ENCODE peak calls at places on chromosomes 1 and 21, in four cellular contexts. M is tibial nerve, W is body of pancreas, P is uterus. U is an unnamed sample.

GRCh38 chr1:174160109-174160473 is 771 bp downstream of the RABGAP1L start:
- DNase-seq in M (peak; percentile 32), W (peak; percentile 65), P (peak; percentile 49), U (peak; percentile 38)

GRCh38 chr1:5634893-5635292 is 357.3 kb downstream of the NPHP4 start:
- DNase-seq in M (no peak), W (no peak), P (no peak), U (no peak)

GRCh38 chr1:42700006-42700405 is 17.8 kb downstream of the YBX1 start:
- DNase-seq in M (no peak), W (no peak), P (no peak), U (no peak)

GRCh38 chr1:25197235-25197930 is 34.9 kb downstream of the SYF2 start:
- DNase-seq in M (no peak), W (no peak), P (no peak), U (no peak)

GRCh38 chr1:64092851-64093371 is 110.5 kb upstream of the UBE2U start:
- DNase-seq in M (no peak), W (no peak), P (no peak), U (no peak)

GRCh38 chr1:164743991-164744390 is 185.0 kb downstream of the PBX1 start:
- DNase-seq in M (no peak), W (no peak), P (no peak), U (no peak)

GRCh38 chr1:55724551-55725325 is 509.6 kb upstream of the USP24 start:
- DNase-seq in M (no peak), W (no peak), P (no peak), U (no peak)

GRCh38 chr1:172134087-172134731 is 286.3 kb upstream of the C1orf105 start:
- DNase-seq in M (no peak), W (no peak), P (no peak), U (no peak)

GRCh38 chr1:84721152-84721551 is 30.9 kb upstream of the SSX2IP start:
- DNase-seq in M (no peak), W (no peak), P (no peak), U (no peak)

GRCh38 chr1:66925558-66925910 is 744 bp downstream of the MIER1 start:
- DNase-seq in M (no peak), W (no peak), P (no peak), U (no peak)

GRCh38 chr21:26804895-26805609 is 40.2 kb downstream of the ADAMTS1 start:
- DNase-seq in M (no peak), W (no peak), P (no peak), U (no peak)

GRCh38 chr1:110425196-110425595 is 17.7 kb upstream of the LAMTOR5 start:
- DNase-seq in M (no peak), W (no peak), P (no peak), U (no peak)

GRCh38 chr1:110171134-110171733 is 20.9 kb downstream of the SLC6A17 start:
- DNase-seq in M (no peak), W (no peak), P (no peak), U (peak; percentile 77)

GRCh38 chr1:84995484-84996334 is 1.2 kb downstream of the MCOLN2 start:
- DNase-seq in M (no peak), W (no peak), P (no peak), U (no peak)

GRCh38 chr1:151128800-151129199 is 17.6 kb downstream of the SEMA6C start:
- DNase-seq in M (no peak), W (no peak), P (no peak), U (no peak)

GRCh38 chr1:15476927-15477326 is 1.0 kb downstream of the CELA2B start:
- DNase-seq in M (no peak), W (no peak), P (no peak), U (no peak)

GRCh38 chr1:26280333-26281042 is 602 bp downstream of the SH3BGRL3 start:
- DNase-seq in M (no peak), W (no peak), P (no peak), U (peak; percentile 22)

GRCh38 chr1:73104749-73105148 is 822.4 kb upstream of the NEGR1 start:
- DNase-seq in M (no peak), W (no peak), P (no peak), U (no peak)

GRCh38 chr1:14876747-14877146 is 276.8 kb upstream of the TMEM51 start:
- DNase-seq in M (no peak), W (no peak), P (no peak), U (no peak)

GRCh38 chr1:203695116-203695515 is 68.5 kb downstream of the ATP2B4 start:
- DNase-seq in M (no peak), W (peak; percentile 32), P (peak; percentile 42), U (no peak)

GRCh38 chr1:12180315-12180714 is 13.5 kb downstream of the TNFRSF1B start:
- DNase-seq in M (no peak), W (peak; percentile 31), P (peak; percentile 56), U (no peak)

GRCh38 chr1:62836856-62837540 is 53.1 kb downstream of the ATG4C start:
- DNase-seq in M (no peak), W (no peak), P (no peak), U (no peak)

GRCh38 chr1:66711420-66711819 is 40.8 kb upstream of the DYNLT5 start:
- DNase-seq in M (no peak), W (no peak), P (no peak), U (no peak)

GRCh38 chr1:150925080-150925479 is 1.1 kb upstream of the SETDB1 start:
- DNase-seq in M (no peak), W (no peak), P (no peak), U (peak; percentile 20)

GRCh38 chr1:21598417-21598816 is 70.7 kb downstream of the RAP1GAP start:
- DNase-seq in M (no peak), W (no peak), P (no peak), U (no peak)

GRCh38 chr1:53869454-53870117 is 20.0 kb downstream of the YIPF1 start:
- DNase-seq in M (no peak), W (no peak), P (no peak), U (no peak)

GRCh38 chr1:47183308-47184089 is 6.3 kb downstream of the PDZK1IP1 start:
- DNase-seq in M (no peak), W (no peak), P (no peak), U (no peak)

GRCh38 chr1:16204634-16205332 is 7.7 kb downstream of the ARHGEF19 start:
- DNase-seq in M (no peak), W (peak; percentile 59), P (no peak), U (peak; percentile 61)

GRCh38 chr1:110508038-110508437 is 10.9 kb downstream of the KCNA10 start:
- DNase-seq in M (peak; percentile 19), W (no peak), P (no peak), U (peak; percentile 8)

GRCh38 chr21:32463367-32463766 is 50.9 kb downstream of the EVA1C start:
- DNase-seq in M (no peak), W (no peak), P (peak; percentile 47), U (no peak)

GRCh38 chr1:108880850-108881249 is 4.1 kb downstream of the GPSM2 start:
- DNase-seq in M (no peak), W (no peak), P (no peak), U (no peak)

GRCh38 chr1:17588048-17588781 is 48.7 kb downstream of the ARHGEF10L start:
- DNase-seq in M (no peak), W (peak; percentile 94), P (no peak), U (peak; percentile 93)
- TF ChIP-seq POLR2A in M (no peak), W (no peak), P (no peak), U (no peak)

DNA sequence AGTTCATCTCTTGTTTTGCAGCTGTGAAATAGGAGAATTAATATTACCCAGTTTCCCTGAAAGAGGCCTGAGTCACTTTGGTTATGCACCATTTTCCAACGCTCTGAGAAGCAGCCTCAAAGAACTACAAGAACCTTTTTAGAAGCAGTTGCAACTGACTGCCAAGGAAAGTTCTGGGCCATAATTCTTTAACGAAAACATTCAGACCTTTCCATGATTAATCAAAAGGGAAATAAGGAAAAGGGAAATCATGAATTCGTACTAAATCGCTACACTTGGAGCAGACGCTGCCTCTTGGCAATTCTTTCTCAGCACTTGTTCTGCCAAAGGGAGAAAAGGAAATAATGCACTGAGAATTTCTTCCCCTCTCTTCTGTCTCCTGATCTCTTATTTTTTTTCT is 68.1 kb upstream of the GALNT2 start:
- DNase-seq in M (no peak), W (no peak), P (peak; percentile 47), U (no peak)
- TF ChIP-seq CTCF in M (no peak), W (no peak), P (no peak), U (no peak)

GRCh38 chr1:213908521-213908920 is 79.3 kb upstream of the PROX1 start:
- DNase-seq in M (no peak), W (no peak), P (no peak), U (no peak)

DNA sequence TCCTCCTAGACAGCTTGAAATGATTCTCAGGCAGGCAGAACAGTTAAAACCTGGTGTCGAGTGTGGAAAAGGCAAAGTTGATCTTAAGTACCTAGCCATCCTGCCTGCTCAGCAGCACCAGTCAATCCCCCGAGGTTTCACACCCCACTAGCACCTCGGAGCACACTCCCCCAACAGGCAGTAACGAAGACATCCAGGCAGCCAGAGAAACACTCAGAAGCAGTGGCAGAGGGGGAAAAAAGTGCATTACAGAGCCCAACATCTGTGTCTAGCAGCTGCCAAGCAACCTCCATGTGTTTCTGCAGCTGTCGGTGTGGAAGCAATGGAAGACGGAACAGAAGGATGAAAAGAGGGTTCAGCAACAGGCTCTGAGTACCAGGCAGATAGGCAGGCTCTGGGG is 73.4 kb upstream of the PROX1 start:
- DNase-seq in M (no peak), W (no peak), P (no peak), U (no peak)
- H3K36me3 ChIP-seq in M (no peaks in the 10 kb centered on the region), W (no peaks in the 10 kb centered on the region), P (no peaks in the 10 kb centered on the region), U (no peaks in the 10 kb centered on the region)

GRCh38 chr1:18956189-18957135 is at the start of gene IFFO2:
- DNase-seq in M (peak; percentile 96), W (peak; percentile 99), P (peak; percentile 99), U (peak; percentile 98)
- TF ChIP-seq POLR2A in M (peak; percentile 80), W (peak; percentile 92), P (peak; percentile 89), U (peak; percentile 94)

GRCh38 chr1:246295968-246296367 is 211.1 kb downstream of the SMYD3 start:
- DNase-seq in M (no peak), W (no peak), P (no peak), U (no peak)

GRCh38 chr1:246295340-246295739 is 211.7 kb downstream of the SMYD3 start:
- DNase-seq in M (no peak), W (no peak), P (no peak), U (no peak)

GRCh38 chr1:246294263-246294662 is 212.8 kb downstream of the SMYD3 start:
- DNase-seq in M (no peak), W (no peak), P (no peak), U (no peak)

GRCh38 chr1:246300653-246301549 is 206.2 kb downstream of the SMYD3 start:
- DNase-seq in M (no peak), W (no peak), P (no peak), U (no peak)

DNA sequence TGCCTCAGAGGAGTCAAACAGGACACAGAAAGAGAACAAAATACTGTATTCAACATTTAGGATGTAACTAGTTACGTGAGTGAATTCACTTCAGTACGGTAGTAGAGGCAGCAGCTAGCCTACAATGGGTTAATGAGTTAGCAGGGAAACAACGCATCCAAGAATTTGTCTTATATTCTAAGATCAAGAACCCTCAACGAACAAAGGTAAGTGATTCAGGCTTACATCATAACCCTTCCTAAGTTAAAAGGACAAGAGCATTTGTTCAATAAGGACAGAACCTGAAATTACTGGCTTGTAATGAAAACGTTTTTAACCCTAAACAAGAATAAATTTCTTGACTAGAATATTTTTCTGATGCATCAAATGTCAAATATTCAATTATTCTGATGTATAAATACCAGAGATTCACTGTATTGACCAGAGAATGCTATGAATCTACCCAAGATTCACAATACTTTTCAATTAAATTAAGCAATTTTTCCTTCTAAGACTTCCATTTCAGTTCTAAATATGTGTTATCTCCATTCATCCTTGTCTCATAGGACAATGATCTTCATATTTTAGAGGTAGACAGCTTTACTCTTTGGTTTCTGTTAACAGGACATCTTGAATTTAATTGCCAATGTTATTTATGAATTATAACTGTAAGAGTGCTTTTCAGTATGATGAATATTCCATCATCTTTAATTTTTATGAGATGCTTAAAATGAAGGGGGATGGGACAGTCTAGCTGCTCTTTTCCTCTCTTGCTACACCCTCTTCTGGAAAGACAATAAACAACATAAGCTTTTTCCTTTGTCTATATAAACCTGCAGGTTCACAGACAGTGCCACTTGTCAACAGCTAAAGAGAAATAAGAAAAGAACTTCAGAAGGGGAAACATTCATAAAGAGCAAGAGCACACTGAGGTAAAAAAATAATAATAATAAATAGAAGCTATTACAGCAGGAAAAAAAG is 209.5 kb downstream of the SMYD3 start:
- DNase-seq in M (no peak), W (no peak), P (no peak), U (no peak)
- TF ChIP-seq CTCF in M (no peak), W (no peak), P (no peak), U (no peak)